ENCODE peak calls at places on chromosomes 6 and 20, in seven cellular contexts. One of them, this sample, is unnamed.
A peak's percentile ranks its signal among the peaks of the same experiment; 100 is the strongest.

GRCh38 chr6:13431861-13432465 is 55.4 kb downstream of the GFOD1 start:
- DNase-seq in psoas muscle: no peak
- DNase-seq in dorsolateral prefrontal cortex: no peak
- DNase-seq in brain microvascular endothelial cell: peak; percentile 18
- DNase-seq in naive thymus-derived CD4-positive, alpha-beta T cell: no peak
- DNase-seq in CD4-positive, alpha-beta memory T cell: no peak
- DNase-seq in neural progenitor cell: no peak
- DNase-seq in this sample: no peak

GRCh38 chr6:137313928-137314855 is 95.0 kb upstream of the IFNGR1 start:
- DNase-seq in naive thymus-derived CD4-positive, alpha-beta T cell: peak; percentile 55
- DNase-seq in dorsolateral prefrontal cortex: peak; percentile 47
- DNase-seq in brain microvascular endothelial cell: peak; percentile 91
- DNase-seq in psoas muscle: peak; percentile 79
- DNase-seq in CD4-positive, alpha-beta memory T cell: peak; percentile 66
- DNase-seq in neural progenitor cell: peak; percentile 87
- DNase-seq in this sample: no peak

GRCh38 chr20:46047821-46048220 is 18.8 kb downstream of the SLC12A5 start:
- DNase-seq in brain microvascular endothelial cell: no peak
- DNase-seq in dorsolateral prefrontal cortex: no peak
- DNase-seq in naive thymus-derived CD4-positive, alpha-beta T cell: no peak
- DNase-seq in psoas muscle: no peak
- DNase-seq in neural progenitor cell: no peak
- DNase-seq in CD4-positive, alpha-beta memory T cell: no peak
- DNase-seq in this sample: no peak

GRCh38 chr20:13220857-13221297 is at the start of gene ISM1:
- DNase-seq in dorsolateral prefrontal cortex: peak; percentile 45
- DNase-seq in naive thymus-derived CD4-positive, alpha-beta T cell: peak; percentile 54
- DNase-seq in CD4-positive, alpha-beta memory T cell: peak; percentile 57
- DNase-seq in neural progenitor cell: peak; percentile 60
- DNase-seq in psoas muscle: peak; percentile 56
- DNase-seq in brain microvascular endothelial cell: no peak
- DNase-seq in this sample: no peak

GRCh38 chr6:159842035-159842434 is 42.0 kb downstream of the PNLDC1 start:
- DNase-seq in CD4-positive, alpha-beta memory T cell: no peak
- DNase-seq in dorsolateral prefrontal cortex: no peak
- DNase-seq in naive thymus-derived CD4-positive, alpha-beta T cell: no peak
- DNase-seq in neural progenitor cell: peak; percentile 28
- DNase-seq in brain microvascular endothelial cell: no peak
- DNase-seq in psoas muscle: no peak
- DNase-seq in this sample: no peak

GRCh38 chr6:32178547-32179440 is 589 bp downstream of the RNF5 start:
- DNase-seq in psoas muscle: no peak
- DNase-seq in brain microvascular endothelial cell: no peak
- DNase-seq in dorsolateral prefrontal cortex: no peak
- DNase-seq in naive thymus-derived CD4-positive, alpha-beta T cell: no peak
- DNase-seq in CD4-positive, alpha-beta memory T cell: peak; percentile 24
- DNase-seq in neural progenitor cell: no peak
- DNase-seq in this sample: no peak

GRCh38 chr6:28977351-28978136 is 27.6 kb downstream of the ZNF311 start:
- DNase-seq in dorsolateral prefrontal cortex: peak; percentile 58
- DNase-seq in brain microvascular endothelial cell: peak; percentile 22
- DNase-seq in neural progenitor cell: peak; percentile 51
- DNase-seq in CD4-positive, alpha-beta memory T cell: no peak
- DNase-seq in naive thymus-derived CD4-positive, alpha-beta T cell: no peak
- DNase-seq in psoas muscle: peak; percentile 60
- DNase-seq in this sample: peak; percentile 68

GRCh38 chr20:45061244-45061643 is 39.7 kb downstream of the KCNS1 start:
- DNase-seq in naive thymus-derived CD4-positive, alpha-beta T cell: no peak
- DNase-seq in brain microvascular endothelial cell: peak; percentile 93
- DNase-seq in CD4-positive, alpha-beta memory T cell: no peak
- DNase-seq in dorsolateral prefrontal cortex: no peak
- DNase-seq in neural progenitor cell: no peak
- DNase-seq in psoas muscle: no peak
- DNase-seq in this sample: no peak

GRCh38 chr6:42899871-42900270 is 16.0 kb upstream of the PTCRA start:
- DNase-seq in psoas muscle: no peak
- DNase-seq in neural progenitor cell: peak; percentile 67
- DNase-seq in dorsolateral prefrontal cortex: no peak
- DNase-seq in CD4-positive, alpha-beta memory T cell: no peak
- DNase-seq in brain microvascular endothelial cell: no peak
- DNase-seq in naive thymus-derived CD4-positive, alpha-beta T cell: no peak
- DNase-seq in this sample: no peak

GRCh38 chr20:59455392-59456341 is 148.7 kb upstream of the PHACTR3 start:
- DNase-seq in CD4-positive, alpha-beta memory T cell: no peak
- DNase-seq in naive thymus-derived CD4-positive, alpha-beta T cell: no peak
- DNase-seq in psoas muscle: peak; percentile 60
- DNase-seq in neural progenitor cell: peak; percentile 60
- DNase-seq in dorsolateral prefrontal cortex: no peak
- DNase-seq in brain microvascular endothelial cell: no peak
- DNase-seq in this sample: no peak

GRCh38 chr20:2865630-2866029 is 7.7 kb upstream of the PTPRA start:
- DNase-seq in dorsolateral prefrontal cortex: no peak
- DNase-seq in naive thymus-derived CD4-positive, alpha-beta T cell: peak; percentile 47
- DNase-seq in neural progenitor cell: no peak
- DNase-seq in psoas muscle: no peak
- DNase-seq in CD4-positive, alpha-beta memory T cell: no peak
- DNase-seq in brain microvascular endothelial cell: no peak
- DNase-seq in this sample: no peak

GRCh38 chr6:125136378-125136777 is 17.2 kb upstream of the TPD52L1 start:
- DNase-seq in psoas muscle: no peak
- DNase-seq in naive thymus-derived CD4-positive, alpha-beta T cell: no peak
- DNase-seq in dorsolateral prefrontal cortex: no peak
- DNase-seq in neural progenitor cell: no peak
- DNase-seq in CD4-positive, alpha-beta memory T cell: no peak
- DNase-seq in brain microvascular endothelial cell: no peak
- DNase-seq in this sample: no peak

GRCh38 chr6:51339728-51340127 is 521.1 kb downstream of the TFAP2B start:
- DNase-seq in naive thymus-derived CD4-positive, alpha-beta T cell: no peak
- DNase-seq in dorsolateral prefrontal cortex: no peak
- DNase-seq in brain microvascular endothelial cell: no peak
- DNase-seq in psoas muscle: no peak
- DNase-seq in neural progenitor cell: peak; percentile 93
- DNase-seq in CD4-positive, alpha-beta memory T cell: no peak
- DNase-seq in this sample: no peak

GRCh38 chr6:7728855-7729590 is 3.1 kb downstream of the BMP6 start:
- DNase-seq in naive thymus-derived CD4-positive, alpha-beta T cell: no peak
- DNase-seq in CD4-positive, alpha-beta memory T cell: no peak
- DNase-seq in dorsolateral prefrontal cortex: no peak
- DNase-seq in neural progenitor cell: peak; percentile 48
- DNase-seq in brain microvascular endothelial cell: no peak
- DNase-seq in psoas muscle: no peak
- DNase-seq in this sample: no peak

GRCh38 chr6:43076093-43076927 is at the start of gene PTK7:
- DNase-seq in brain microvascular endothelial cell: peak; percentile 20
- DNase-seq in CD4-positive, alpha-beta memory T cell: no peak
- DNase-seq in psoas muscle: no peak
- DNase-seq in neural progenitor cell: peak; percentile 96
- DNase-seq in dorsolateral prefrontal cortex: peak; percentile 59
- DNase-seq in naive thymus-derived CD4-positive, alpha-beta T cell: peak; percentile 34
- DNase-seq in this sample: peak; percentile 17

GRCh38 chr6:14474816-14475215 is 357.2 kb downstream of the CD83 start:
- DNase-seq in psoas muscle: no peak
- DNase-seq in neural progenitor cell: no peak
- DNase-seq in brain microvascular endothelial cell: no peak
- DNase-seq in dorsolateral prefrontal cortex: no peak
- DNase-seq in naive thymus-derived CD4-positive, alpha-beta T cell: no peak
- DNase-seq in CD4-positive, alpha-beta memory T cell: no peak
- DNase-seq in this sample: no peak

GRCh38 chr6:44621846-44622245 is 234.3 kb downstream of the CDC5L start:
- DNase-seq in psoas muscle: no peak
- DNase-seq in neural progenitor cell: no peak
- DNase-seq in naive thymus-derived CD4-positive, alpha-beta T cell: no peak
- DNase-seq in dorsolateral prefrontal cortex: no peak
- DNase-seq in CD4-positive, alpha-beta memory T cell: no peak
- DNase-seq in brain microvascular endothelial cell: no peak
- DNase-seq in this sample: no peak

GRCh38 chr6:7184502-7184901 is 76.7 kb downstream of the RREB1 start:
- DNase-seq in naive thymus-derived CD4-positive, alpha-beta T cell: no peak
- DNase-seq in neural progenitor cell: no peak
- DNase-seq in CD4-positive, alpha-beta memory T cell: no peak
- DNase-seq in dorsolateral prefrontal cortex: no peak
- DNase-seq in psoas muscle: no peak
- DNase-seq in brain microvascular endothelial cell: no peak
- DNase-seq in this sample: no peak

GRCh38 chr6:40626886-40627285 is 39.7 kb upstream of the LRFN2 start:
- DNase-seq in neural progenitor cell: no peak
- DNase-seq in psoas muscle: no peak
- DNase-seq in naive thymus-derived CD4-positive, alpha-beta T cell: no peak
- DNase-seq in brain microvascular endothelial cell: no peak
- DNase-seq in dorsolateral prefrontal cortex: no peak
- DNase-seq in CD4-positive, alpha-beta memory T cell: no peak
- DNase-seq in this sample: no peak

GRCh38 chr6:64249129-64249528 is 613.5 kb downstream of the PHF3 start:
- DNase-seq in dorsolateral prefrontal cortex: no peak
- DNase-seq in psoas muscle: no peak
- DNase-seq in naive thymus-derived CD4-positive, alpha-beta T cell: no peak
- DNase-seq in neural progenitor cell: no peak
- DNase-seq in CD4-positive, alpha-beta memory T cell: no peak
- DNase-seq in brain microvascular endothelial cell: no peak
- DNase-seq in this sample: no peak

GRCh38 chr6:82711992-82712788 is 348.6 kb downstream of the TPBG start:
- DNase-seq in naive thymus-derived CD4-positive, alpha-beta T cell: no peak
- DNase-seq in neural progenitor cell: no peak
- DNase-seq in brain microvascular endothelial cell: no peak
- DNase-seq in dorsolateral prefrontal cortex: no peak
- DNase-seq in CD4-positive, alpha-beta memory T cell: no peak
- DNase-seq in psoas muscle: peak; percentile 51
- DNase-seq in this sample: no peak

GRCh38 chr6:144033816-144034540 is 25.9 kb upstream of the PLAGL1 start:
- DNase-seq in brain microvascular endothelial cell: peak; percentile 11
- DNase-seq in neural progenitor cell: peak; percentile 8
- DNase-seq in naive thymus-derived CD4-positive, alpha-beta T cell: no peak
- DNase-seq in CD4-positive, alpha-beta memory T cell: no peak
- DNase-seq in psoas muscle: no peak
- DNase-seq in dorsolateral prefrontal cortex: no peak
- DNase-seq in this sample: no peak

GRCh38 chr6:52063584-52064400 is 23.6 kb downstream of the PKHD1 start:
- DNase-seq in brain microvascular endothelial cell: peak; percentile 11
- DNase-seq in psoas muscle: peak; percentile 57
- DNase-seq in neural progenitor cell: peak; percentile 67
- DNase-seq in CD4-positive, alpha-beta memory T cell: peak; percentile 60
- DNase-seq in naive thymus-derived CD4-positive, alpha-beta T cell: peak; percentile 66
- DNase-seq in dorsolateral prefrontal cortex: no peak
- DNase-seq in this sample: peak; percentile 28

GRCh38 chr20:50673146-50673830 is 18.1 kb downstream of the RIPOR3 start:
- DNase-seq in psoas muscle: no peak
- DNase-seq in CD4-positive, alpha-beta memory T cell: no peak
- DNase-seq in dorsolateral prefrontal cortex: no peak
- DNase-seq in neural progenitor cell: no peak
- DNase-seq in naive thymus-derived CD4-positive, alpha-beta T cell: no peak
- DNase-seq in brain microvascular endothelial cell: no peak
- DNase-seq in this sample: no peak

GRCh38 chr20:33566781-33567603 is 77.1 kb downstream of the CBFA2T2 start:
- DNase-seq in neural progenitor cell: no peak
- DNase-seq in dorsolateral prefrontal cortex: no peak
- DNase-seq in psoas muscle: no peak
- DNase-seq in CD4-positive, alpha-beta memory T cell: no peak
- DNase-seq in brain microvascular endothelial cell: no peak
- DNase-seq in naive thymus-derived CD4-positive, alpha-beta T cell: no peak
- DNase-seq in this sample: no peak

GRCh38 chr20:51700809-51701285 is 67.3 kb downstream of the ATP9A start:
- DNase-seq in psoas muscle: no peak
- DNase-seq in brain microvascular endothelial cell: peak; percentile 38
- DNase-seq in dorsolateral prefrontal cortex: no peak
- DNase-seq in neural progenitor cell: peak; percentile 61
- DNase-seq in CD4-positive, alpha-beta memory T cell: no peak
- DNase-seq in naive thymus-derived CD4-positive, alpha-beta T cell: peak; percentile 2
- DNase-seq in this sample: no peak

DNA sequence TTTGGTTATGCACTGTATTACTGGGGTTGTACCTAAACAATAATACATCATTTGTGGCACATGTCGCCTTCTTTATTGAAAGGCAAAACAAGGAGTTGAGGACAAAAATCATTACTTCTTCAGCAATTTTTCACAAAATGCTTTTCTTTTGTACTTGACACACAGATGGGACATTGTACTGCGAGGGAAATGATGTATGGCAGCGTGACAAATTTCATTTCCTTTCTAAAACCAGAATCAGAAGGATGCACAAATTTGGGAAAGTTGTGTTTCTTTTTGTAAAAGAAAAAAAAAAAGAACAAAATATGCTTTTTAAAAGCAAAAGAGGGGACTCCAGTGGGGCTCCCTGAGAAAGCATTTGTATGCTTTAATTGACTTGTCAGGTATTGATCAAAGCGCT is 394.0 kb upstream of the SLC35B3 start:
- DNase-seq in CD4-positive, alpha-beta memory T cell: no peak
- DNase-seq in neural progenitor cell: no peak
- DNase-seq in dorsolateral prefrontal cortex: no peak
- DNase-seq in psoas muscle: no peak
- DNase-seq in brain microvascular endothelial cell: no peak
- DNase-seq in naive thymus-derived CD4-positive, alpha-beta T cell: no peak
- DNase-seq in this sample: no peak
- H3K27ac ChIP-seq in CD4-positive, alpha-beta memory T cell: no peak overlapping the region
- H3K27ac ChIP-seq in neural progenitor cell: no peak overlapping the region
- H3K27ac ChIP-seq in dorsolateral prefrontal cortex: no peak overlapping the region
- H3K27ac ChIP-seq in psoas muscle: no peak overlapping the region
- H3K27ac ChIP-seq in brain microvascular endothelial cell: no peak overlapping the region
- H3K27ac ChIP-seq in naive thymus-derived CD4-positive, alpha-beta T cell: no peak overlapping the region
- H3K27ac ChIP-seq in this sample: no peak overlapping the region

GRCh38 chr6:87333033-87333432 is 4.0 kb upstream of the GJB7 start:
- DNase-seq in psoas muscle: no peak
- DNase-seq in naive thymus-derived CD4-positive, alpha-beta T cell: no peak
- DNase-seq in dorsolateral prefrontal cortex: no peak
- DNase-seq in brain microvascular endothelial cell: no peak
- DNase-seq in neural progenitor cell: no peak
- DNase-seq in CD4-positive, alpha-beta memory T cell: no peak
- DNase-seq in this sample: no peak
- H3K27ac ChIP-seq in psoas muscle: no peak overlapping the region
- H3K27ac ChIP-seq in naive thymus-derived CD4-positive, alpha-beta T cell: no peak overlapping the region
- H3K27ac ChIP-seq in dorsolateral prefrontal cortex: no peak overlapping the region
- H3K27ac ChIP-seq in brain microvascular endothelial cell: no peak overlapping the region
- H3K27ac ChIP-seq in neural progenitor cell: no peak overlapping the region
- H3K27ac ChIP-seq in CD4-positive, alpha-beta memory T cell: no peak overlapping the region
- H3K27ac ChIP-seq in this sample: no peak overlapping the region

GRCh38 chr6:47135772-47136171 is 93.6 kb upstream of the ADGRF1 start:
- DNase-seq in dorsolateral prefrontal cortex: no peak
- DNase-seq in psoas muscle: no peak
- DNase-seq in CD4-positive, alpha-beta memory T cell: no peak
- DNase-seq in neural progenitor cell: no peak
- DNase-seq in naive thymus-derived CD4-positive, alpha-beta T cell: no peak
- DNase-seq in brain microvascular endothelial cell: peak; percentile 76
- DNase-seq in this sample: no peak
- H3K27ac ChIP-seq in dorsolateral prefrontal cortex: no peak overlapping the region
- H3K27ac ChIP-seq in psoas muscle: peak overlapping the region; percentile 11
- H3K27ac ChIP-seq in CD4-positive, alpha-beta memory T cell: no peak overlapping the region
- H3K27ac ChIP-seq in neural progenitor cell: no peak overlapping the region
- H3K27ac ChIP-seq in naive thymus-derived CD4-positive, alpha-beta T cell: no peak overlapping the region
- H3K27ac ChIP-seq in brain microvascular endothelial cell: peak overlapping the region; percentile 95
- H3K27ac ChIP-seq in this sample: no peak overlapping the region

DNA sequence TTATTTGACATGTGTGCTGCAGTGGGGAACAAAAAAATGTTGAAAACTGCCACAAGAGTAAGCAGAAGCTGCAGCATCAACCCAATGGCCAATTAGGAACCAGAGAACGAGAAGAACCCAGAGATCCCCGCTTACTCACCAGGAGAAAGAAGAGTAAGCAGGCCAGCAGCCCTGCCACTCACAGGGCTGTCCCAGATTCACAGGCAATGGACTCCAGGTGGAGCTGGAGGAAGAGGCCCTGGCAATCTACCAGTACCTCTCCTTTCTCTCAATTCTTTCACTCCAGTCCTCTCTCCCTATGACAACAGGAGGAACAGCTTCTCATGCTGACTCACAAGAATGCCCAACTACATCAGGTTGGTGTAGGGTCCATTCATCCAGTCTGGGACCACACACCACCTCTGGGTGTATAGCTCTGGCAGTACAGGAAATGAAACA is 19.3 kb downstream of the KIF13A start:
- DNase-seq in CD4-positive, alpha-beta memory T cell: no peak
- DNase-seq in neural progenitor cell: no peak
- DNase-seq in naive thymus-derived CD4-positive, alpha-beta T cell: no peak
- DNase-seq in psoas muscle: peak; percentile 64
- DNase-seq in dorsolateral prefrontal cortex: no peak
- DNase-seq in brain microvascular endothelial cell: no peak
- DNase-seq in this sample: no peak
- H3K27ac ChIP-seq in CD4-positive, alpha-beta memory T cell: no peak overlapping the region
- H3K27ac ChIP-seq in neural progenitor cell: no peak overlapping the region
- H3K27ac ChIP-seq in naive thymus-derived CD4-positive, alpha-beta T cell: no peak overlapping the region
- H3K27ac ChIP-seq in psoas muscle: peak overlapping the region; percentile 52
- H3K27ac ChIP-seq in dorsolateral prefrontal cortex: peak overlapping the region; percentile 33
- H3K27ac ChIP-seq in brain microvascular endothelial cell: no peak overlapping the region
- H3K27ac ChIP-seq in this sample: no peak overlapping the region

This sample was measured in HL-60.